ENCODE peak calls at places on chromosome 1, in seven cellular contexts. Y is right atrium auricular region, M is amygdala, I is A673, W is KBM-7, Q is AG08396, G is GM03348. R is an unnamed sample.
A peak's percentile ranks its signal among the peaks of the same experiment; 100 is the strongest.

GRCh38 chr1:177825276-177825903 is 144.5 kb downstream of the SEC16B start:
- DNase-seq in Y (no peak), M (no peak), I (no peak), W (no peak), Q (no peak), G (no peak), R (peak; percentile 38)

GRCh38 chr1:210536263-210536961 is 207.7 kb downstream of the HHAT start:
- DNase-seq in Y (no peak), M (no peak), I (no peak), W (no peak), Q (no peak), G (no peak), R (no peak)

GRCh38 chr1:56433056-56433577 is 146.2 kb downstream of the PLPP3 start:
- DNase-seq in Y (no peak), M (no peak), I (no peak), W (no peak), Q (no peak), G (no peak), R (no peak)

GRCh38 chr1:43557744-43558245 is 27.1 kb downstream of the PTPRF start:
- DNase-seq in Y (no peak), M (no peak), I (no peak), W (no peak), Q (no peak), G (peak; percentile 64), R (no peak)

GRCh38 chr1:77756052-77756754 is 3.4 kb downstream of the USP33 start:
- DNase-seq in Y (no peak), M (no peak), I (no peak), W (no peak), Q (no peak), G (no peak), R (no peak)

GRCh38 chr1:181213056-181213455 is 124.6 kb downstream of the IER5 start:
- DNase-seq in Y (no peak), M (no peak), I (no peak), W (no peak), Q (no peak), G (no peak), R (no peak)

GRCh38 chr1:7501259-7501560 is 269.9 kb upstream of the VAMP3 start:
- DNase-seq in Y (no peak), M (no peak), I (no peak), W (no peak), Q (no peak), G (no peak), R (peak; percentile 73)

GRCh38 chr1:204341380-204341779 is 18.3 kb downstream of the PLEKHA6 start:
- DNase-seq in Y (no peak), M (no peak), I (peak; percentile 63), W (no peak), Q (peak; percentile 49), G (peak; percentile 21), R (peak; percentile 85)

GRCh38 chr1:184810735-184811316 is 56.2 kb upstream of the EDEM3 start:
- DNase-seq in Y (no peak), M (no peak), I (no peak), W (no peak), Q (no peak), G (no peak), R (no peak)

GRCh38 chr1:179955318-179955638 is 668 bp downstream of the CEP350 start:
- DNase-seq in Y (no peak), M (no peak), I (peak; percentile 47), W (peak; percentile 65), Q (peak; percentile 7), G (peak; percentile 18), R (peak; percentile 44)

GRCh38 chr1:64826991-64827390 is 82.1 kb downstream of the RAVER2 start:
- DNase-seq in Y (no peak), M (no peak), I (peak; percentile 64), W (no peak), Q (no peak), G (no peak), R (peak; percentile 26)

GRCh38 chr1:10632691-10633090 is 157.9 kb downstream of the PEX14 start:
- DNase-seq in Y (no peak), M (no peak), I (no peak), W (no peak), Q (no peak), G (no peak), R (peak; percentile 81)

GRCh38 chr1:19640363-19641316 is 3.5 kb upstream of the NBL1 start:
- DNase-seq in Y (no peak), M (no peak), I (peak; percentile 86), W (no peak), Q (peak; percentile 33), G (no peak), R (peak; percentile 80)

GRCh38 chr1:228974296-228974695 is 239.0 kb downstream of the RHOU start:
- DNase-seq in Y (peak; percentile 55), M (no peak), I (no peak), W (no peak), Q (no peak), G (no peak), R (no peak)

GRCh38 chr1:69016468-69016867 is 519.6 kb upstream of the DEPDC1 start:
- DNase-seq in Y (no peak), M (no peak), I (no peak), W (no peak), Q (no peak), G (no peak), R (no peak)

GRCh38 chr1:39391741-39392679 is 99.4 kb upstream of the BMP8A start:
- DNase-seq in Y (no peak), M (peak; percentile 31), I (peak; percentile 94), W (no peak), Q (peak; percentile 69), G (peak; percentile 84), R (peak; percentile 89)

GRCh38 chr1:196029410-196029809 is 578.8 kb downstream of the KCNT2 start:
- DNase-seq in Y (no peak), M (no peak), I (no peak), W (no peak), Q (no peak), G (no peak), R (no peak)

GRCh38 chr1:92159593-92159992 is 58.1 kb upstream of the C1orf146 start:
- DNase-seq in Y (no peak), M (no peak), I (no peak), W (no peak), Q (no peak), G (no peak), R (no peak)

GRCh38 chr1:200673952-200674823 is 4.5 kb upstream of the DDX59 start:
- DNase-seq in Y (no peak), M (no peak), I (no peak), W (no peak), Q (no peak), G (no peak), R (peak; percentile 50)

GRCh38 chr1:228083871-228084278 is 1.4 kb downstream of the ARF1 start:
- DNase-seq in Y (no peak), M (no peak), I (no peak), W (no peak), Q (no peak), G (no peak), R (peak; percentile 84)

GRCh38 chr1:109298666-109299086 is 8.1 kb downstream of the MYBPHL start:
- DNase-seq in Y (no peak), M (peak; percentile 42), I (no peak), W (no peak), Q (peak; percentile 28), G (peak; percentile 59), R (peak; percentile 86)

GRCh38 chr1:167926486-167926997 is 9.9 kb upstream of the DCAF6 start:
- DNase-seq in Y (no peak), M (no peak), I (no peak), W (no peak), Q (no peak), G (no peak), R (no peak)

GRCh38 chr1:240608707-240609106 is 3.2 kb downstream of the GREM2 start:
- DNase-seq in Y (no peak), M (no peak), I (no peak), W (peak; percentile 32), Q (no peak), G (no peak), R (no peak)

GRCh38 chr1:169124459-169124858 is 18.0 kb downstream of the ATP1B1 start:
- DNase-seq in Y (no peak), M (no peak), I (no peak), W (no peak), Q (no peak), G (no peak), R (no peak)

GRCh38 chr1:29383972-29384371 is 147.7 kb downstream of the PTPRU start:
- DNase-seq in Y (peak; percentile 34), M (no peak), I (peak; percentile 56), W (no peak), Q (peak; percentile 54), G (no peak), R (peak; percentile 82)

GRCh38 chr1:64983110-64983509 is 16.8 kb upstream of the JAK1 start:
- DNase-seq in Y (no peak), M (no peak), I (no peak), W (no peak), Q (peak; percentile 22), G (no peak), R (no peak)

GRCh38 chr1:103160281-103160680 is 52.0 kb upstream of the COL11A1 start:
- DNase-seq in Y (no peak), M (no peak), I (peak; percentile 56), W (no peak), Q (no peak), G (no peak), R (no peak)

GRCh38 chr1:21495225-21495820 is 13.9 kb upstream of the ALPL start:
- DNase-seq in Y (no peak), M (no peak), I (no peak), W (no peak), Q (no peak), G (no peak), R (no peak)